ENCODE peak calls at places on chromosome 1, in ten cellular contexts. One of them, this sample, is unnamed.
A peak's percentile ranks its signal among the peaks of the same experiment; 100 is the strongest.

GRCh38 chr1:36157115-36157903 is 1.3 kb downstream of the MAP7D1 start:
- DNase-seq in nephron progenitor cell: no peak
- DNase-seq in NCI-H1694 treated with DMSO at 0.1 percent for 48 hours: no peak
- DNase-seq in midbrain: no peak
- DNase-seq in KBM-7: peak; percentile 40
- DNase-seq in iris pigment epithelial cell: peak; percentile 47
- DNase-seq in LoVo: no peak
- DNase-seq in renal cortical epithelial cell: no peak
- DNase-seq in T-helper 17 cell: no peak
- DNase-seq in NCI-H1105 treated with DMSO at 0.1 percent for 48 hours: no peak
- DNase-seq in this sample: no peak

GRCh38 chr1:226063362-226064167 is 1.0 kb downstream of the H3-3A start:
- DNase-seq in nephron progenitor cell: peak; percentile 51
- DNase-seq in NCI-H1694 treated with DMSO at 0.1 percent for 48 hours: peak; percentile 57
- DNase-seq in midbrain: peak; percentile 61
- DNase-seq in KBM-7: peak; percentile 55
- DNase-seq in iris pigment epithelial cell: peak; percentile 40
- DNase-seq in LoVo: peak; percentile 37
- DNase-seq in renal cortical epithelial cell: no peak
- DNase-seq in T-helper 17 cell: peak; percentile 21
- DNase-seq in NCI-H1105 treated with DMSO at 0.1 percent for 48 hours: peak; percentile 29
- DNase-seq in this sample: peak; percentile 58

GRCh38 chr1:2972011-2972878 is 49.0 kb upstream of the ACTRT2 start:
- DNase-seq in nephron progenitor cell: no peak
- DNase-seq in NCI-H1694 treated with DMSO at 0.1 percent for 48 hours: no peak
- DNase-seq in midbrain: no peak
- DNase-seq in KBM-7: no peak
- DNase-seq in iris pigment epithelial cell: no peak
- DNase-seq in LoVo: no peak
- DNase-seq in renal cortical epithelial cell: no peak
- DNase-seq in T-helper 17 cell: no peak
- DNase-seq in NCI-H1105 treated with DMSO at 0.1 percent for 48 hours: no peak
- DNase-seq in this sample: no peak

GRCh38 chr1:57033222-57034019 is 67.6 kb upstream of the C8B start:
- DNase-seq in nephron progenitor cell: no peak
- DNase-seq in NCI-H1694 treated with DMSO at 0.1 percent for 48 hours: no peak
- DNase-seq in midbrain: no peak
- DNase-seq in KBM-7: no peak
- DNase-seq in iris pigment epithelial cell: no peak
- DNase-seq in LoVo: no peak
- DNase-seq in renal cortical epithelial cell: no peak
- DNase-seq in T-helper 17 cell: no peak
- DNase-seq in NCI-H1105 treated with DMSO at 0.1 percent for 48 hours: no peak
- DNase-seq in this sample: no peak

GRCh38 chr1:31227891-31228290 is 11.8 kb downstream of the NKAIN1 start:
- DNase-seq in nephron progenitor cell: peak; percentile 61
- DNase-seq in NCI-H1694 treated with DMSO at 0.1 percent for 48 hours: peak; percentile 59
- DNase-seq in midbrain: peak; percentile 24
- DNase-seq in KBM-7: no peak
- DNase-seq in iris pigment epithelial cell: no peak
- DNase-seq in LoVo: no peak
- DNase-seq in renal cortical epithelial cell: no peak
- DNase-seq in T-helper 17 cell: no peak
- DNase-seq in NCI-H1105 treated with DMSO at 0.1 percent for 48 hours: peak; percentile 93
- DNase-seq in this sample: no peak

GRCh38 chr1:41619511-41620364 is 135.3 kb upstream of the EDN2 start:
- DNase-seq in nephron progenitor cell: no peak
- DNase-seq in NCI-H1694 treated with DMSO at 0.1 percent for 48 hours: peak; percentile 21
- DNase-seq in midbrain: no peak
- DNase-seq in KBM-7: no peak
- DNase-seq in iris pigment epithelial cell: no peak
- DNase-seq in LoVo: no peak
- DNase-seq in renal cortical epithelial cell: no peak
- DNase-seq in T-helper 17 cell: no peak
- DNase-seq in NCI-H1105 treated with DMSO at 0.1 percent for 48 hours: peak; percentile 58
- DNase-seq in this sample: peak; percentile 7

GRCh38 chr1:215635827-215636226 is 68.7 kb downstream of the KCTD3 start:
- DNase-seq in nephron progenitor cell: no peak
- DNase-seq in NCI-H1694 treated with DMSO at 0.1 percent for 48 hours: no peak
- DNase-seq in midbrain: no peak
- DNase-seq in KBM-7: no peak
- DNase-seq in iris pigment epithelial cell: no peak
- DNase-seq in LoVo: no peak
- DNase-seq in renal cortical epithelial cell: no peak
- DNase-seq in T-helper 17 cell: no peak
- DNase-seq in NCI-H1105 treated with DMSO at 0.1 percent for 48 hours: no peak
- DNase-seq in this sample: no peak

GRCh38 chr1:944341-945325 is 14.4 kb downstream of the NOC2L start:
- DNase-seq in nephron progenitor cell: no peak
- DNase-seq in NCI-H1694 treated with DMSO at 0.1 percent for 48 hours: peak; percentile 75
- DNase-seq in midbrain: no peak
- DNase-seq in KBM-7: no peak
- DNase-seq in iris pigment epithelial cell: peak; percentile 68
- DNase-seq in LoVo: no peak
- DNase-seq in renal cortical epithelial cell: no peak
- DNase-seq in T-helper 17 cell: no peak
- DNase-seq in NCI-H1105 treated with DMSO at 0.1 percent for 48 hours: no peak
- DNase-seq in this sample: no peak

GRCh38 chr1:228031276-228031995 is 24.6 kb downstream of the WNT3A start:
- DNase-seq in nephron progenitor cell: no peak
- DNase-seq in NCI-H1694 treated with DMSO at 0.1 percent for 48 hours: no peak
- DNase-seq in midbrain: no peak
- DNase-seq in KBM-7: no peak
- DNase-seq in iris pigment epithelial cell: no peak
- DNase-seq in LoVo: no peak
- DNase-seq in renal cortical epithelial cell: no peak
- DNase-seq in T-helper 17 cell: no peak
- DNase-seq in NCI-H1105 treated with DMSO at 0.1 percent for 48 hours: no peak
- DNase-seq in this sample: no peak

GRCh38 chr1:29703596-29703995 is 467.3 kb downstream of the PTPRU start:
- DNase-seq in nephron progenitor cell: peak; percentile 46
- DNase-seq in NCI-H1694 treated with DMSO at 0.1 percent for 48 hours: peak; percentile 15
- DNase-seq in midbrain: no peak
- DNase-seq in KBM-7: peak; percentile 5
- DNase-seq in iris pigment epithelial cell: peak; percentile 61
- DNase-seq in LoVo: peak; percentile 40
- DNase-seq in renal cortical epithelial cell: peak; percentile 54
- DNase-seq in T-helper 17 cell: no peak
- DNase-seq in NCI-H1105 treated with DMSO at 0.1 percent for 48 hours: peak; percentile 30
- DNase-seq in this sample: no peak

GRCh38 chr1:46687095-46687659 is 15.5 kb downstream of the TEX38 start:
- DNase-seq in nephron progenitor cell: no peak
- DNase-seq in NCI-H1694 treated with DMSO at 0.1 percent for 48 hours: peak; percentile 42
- DNase-seq in midbrain: peak; percentile 58
- DNase-seq in KBM-7: peak; percentile 49
- DNase-seq in iris pigment epithelial cell: peak; percentile 63
- DNase-seq in LoVo: peak; percentile 79
- DNase-seq in renal cortical epithelial cell: peak; percentile 22
- DNase-seq in T-helper 17 cell: no peak
- DNase-seq in NCI-H1105 treated with DMSO at 0.1 percent for 48 hours: peak; percentile 83
- DNase-seq in this sample: no peak

GRCh38 chr1:226457307-226457712 is 49.4 kb upstream of the PARP1 start:
- DNase-seq in nephron progenitor cell: no peak
- DNase-seq in NCI-H1694 treated with DMSO at 0.1 percent for 48 hours: no peak
- DNase-seq in midbrain: no peak
- DNase-seq in KBM-7: peak; percentile 18
- DNase-seq in iris pigment epithelial cell: peak; percentile 35
- DNase-seq in LoVo: no peak
- DNase-seq in renal cortical epithelial cell: no peak
- DNase-seq in T-helper 17 cell: no peak
- DNase-seq in NCI-H1105 treated with DMSO at 0.1 percent for 48 hours: no peak
- DNase-seq in this sample: no peak

GRCh38 chr1:61609040-61609439 is 115.9 kb downstream of the TM2D1 start:
- DNase-seq in nephron progenitor cell: no peak
- DNase-seq in NCI-H1694 treated with DMSO at 0.1 percent for 48 hours: no peak
- DNase-seq in midbrain: no peak
- DNase-seq in KBM-7: no peak
- DNase-seq in iris pigment epithelial cell: no peak
- DNase-seq in LoVo: no peak
- DNase-seq in renal cortical epithelial cell: no peak
- DNase-seq in T-helper 17 cell: no peak
- DNase-seq in NCI-H1105 treated with DMSO at 0.1 percent for 48 hours: no peak
- DNase-seq in this sample: no peak

GRCh38 chr1:31669786-31670582 is 25.3 kb upstream of the PEF1 start:
- DNase-seq in nephron progenitor cell: no peak
- DNase-seq in NCI-H1694 treated with DMSO at 0.1 percent for 48 hours: peak; percentile 46
- DNase-seq in midbrain: peak; percentile 70
- DNase-seq in KBM-7: peak; percentile 47
- DNase-seq in iris pigment epithelial cell: peak; percentile 68
- DNase-seq in LoVo: peak; percentile 91
- DNase-seq in renal cortical epithelial cell: peak; percentile 80
- DNase-seq in T-helper 17 cell: no peak
- DNase-seq in NCI-H1105 treated with DMSO at 0.1 percent for 48 hours: peak; percentile 96
- DNase-seq in this sample: peak; percentile 12

GRCh38 chr1:91742848-91743292 is 143.1 kb downstream of the TGFBR3 start:
- DNase-seq in nephron progenitor cell: no peak
- DNase-seq in NCI-H1694 treated with DMSO at 0.1 percent for 48 hours: no peak
- DNase-seq in midbrain: no peak
- DNase-seq in KBM-7: no peak
- DNase-seq in iris pigment epithelial cell: peak; percentile 78
- DNase-seq in LoVo: peak; percentile 23
- DNase-seq in renal cortical epithelial cell: peak; percentile 40
- DNase-seq in T-helper 17 cell: no peak
- DNase-seq in NCI-H1105 treated with DMSO at 0.1 percent for 48 hours: peak; percentile 81
- DNase-seq in this sample: no peak

GRCh38 chr1:46749921-46750404 is 31.0 kb upstream of the EFCAB14 start:
- DNase-seq in nephron progenitor cell: no peak
- DNase-seq in NCI-H1694 treated with DMSO at 0.1 percent for 48 hours: no peak
- DNase-seq in midbrain: no peak
- DNase-seq in KBM-7: no peak
- DNase-seq in iris pigment epithelial cell: no peak
- DNase-seq in LoVo: no peak
- DNase-seq in renal cortical epithelial cell: peak; percentile 22
- DNase-seq in T-helper 17 cell: no peak
- DNase-seq in NCI-H1105 treated with DMSO at 0.1 percent for 48 hours: no peak
- DNase-seq in this sample: no peak

GRCh38 chr1:44260792-44261474 is 47.7 kb downstream of the DMAP1 start:
- DNase-seq in nephron progenitor cell: no peak
- DNase-seq in NCI-H1694 treated with DMSO at 0.1 percent for 48 hours: no peak
- DNase-seq in midbrain: no peak
- DNase-seq in KBM-7: no peak
- DNase-seq in iris pigment epithelial cell: no peak
- DNase-seq in LoVo: peak; percentile 46
- DNase-seq in renal cortical epithelial cell: no peak
- DNase-seq in T-helper 17 cell: no peak
- DNase-seq in NCI-H1105 treated with DMSO at 0.1 percent for 48 hours: no peak
- DNase-seq in this sample: no peak

GRCh38 chr1:199173356-199173755 is 534.5 kb downstream of the PTPRC start:
- DNase-seq in nephron progenitor cell: no peak
- DNase-seq in NCI-H1694 treated with DMSO at 0.1 percent for 48 hours: no peak
- DNase-seq in midbrain: no peak
- DNase-seq in KBM-7: peak; percentile 67
- DNase-seq in iris pigment epithelial cell: peak; percentile 18
- DNase-seq in LoVo: no peak
- DNase-seq in renal cortical epithelial cell: no peak
- DNase-seq in T-helper 17 cell: no peak
- DNase-seq in NCI-H1105 treated with DMSO at 0.1 percent for 48 hours: no peak
- DNase-seq in this sample: no peak

GRCh38 chr1:19676438-19676922 is 11.8 kb downstream of the HTR6 start:
- DNase-seq in nephron progenitor cell: peak; percentile 84
- DNase-seq in NCI-H1694 treated with DMSO at 0.1 percent for 48 hours: no peak
- DNase-seq in midbrain: no peak
- DNase-seq in KBM-7: peak; percentile 50
- DNase-seq in iris pigment epithelial cell: peak; percentile 54
- DNase-seq in LoVo: peak; percentile 37
- DNase-seq in renal cortical epithelial cell: peak; percentile 36
- DNase-seq in T-helper 17 cell: no peak
- DNase-seq in NCI-H1105 treated with DMSO at 0.1 percent for 48 hours: no peak
- DNase-seq in this sample: no peak